ENCODE peak calls at places on chromosome 7, in seven cellular contexts. A, W, K, Z, J, Q and E are unnamed samples.

GRCh38 chr7:47153076-47153475 is 428.8 kb downstream of the TNS3 start:
- DNase-seq in W (no peak), K (no peak), A (peak; percentile 95), J (no peak), Q (peak; percentile 13), Z (no peak), E (no peak)

GRCh38 chr7:157472311-157473050 is 135.7 kb downstream of the DNAJB6 start:
- DNase-seq in J (no peak), Q (no peak), A (peak; percentile 13), W (no peak), Z (no peak), K (no peak), E (no peak)

GRCh38 chr7:31938650-31939049 is 131.6 kb downstream of the PDE1C start:
- DNase-seq in W (no peak), J (no peak), Z (no peak), Q (peak; percentile 15), A (peak; percentile 56), K (no peak), E (no peak)

GRCh38 chr7:91062713-91063112 is 201.5 kb upstream of the FZD1 start:
- DNase-seq in W (no peak), Q (no peak), A (no peak), K (no peak), J (no peak), Z (no peak), E (no peak)

GRCh38 chr7:50531401-50531906 is 33.8 kb downstream of the DDC start:
- DNase-seq in K (no peak), Z (no peak), Q (no peak), A (peak; percentile 70), W (no peak), J (no peak), E (no peak)

GRCh38 chr7:47638679-47639306 is 56.9 kb upstream of the TNS3 start:
- DNase-seq in Q (no peak), Z (peak; percentile 68), J (peak; percentile 28), K (no peak), W (no peak), A (no peak), E (no peak)

GRCh38 chr7:122143376-122143750 is 686 bp downstream of the AASS start:
- DNase-seq in Z (peak; percentile 9), A (peak; percentile 34), Q (peak; percentile 42), K (peak; percentile 27), W (peak; percentile 17), J (peak; percentile 39), E (peak; percentile 7)

GRCh38 chr7:112192236-112193154 is 13.7 kb downstream of the DOCK4 start:
- DNase-seq in Z (no peak), K (no peak), J (peak; percentile 19), W (no peak), A (peak; percentile 87), Q (peak; percentile 52), E (no peak)

GRCh38 chr7:107779647-107780099 is 23.4 kb downstream of the SLC26A3 start:
- DNase-seq in K (no peak), A (no peak), J (no peak), W (no peak), Q (no peak), Z (peak; percentile 47), E (no peak)

DNA sequence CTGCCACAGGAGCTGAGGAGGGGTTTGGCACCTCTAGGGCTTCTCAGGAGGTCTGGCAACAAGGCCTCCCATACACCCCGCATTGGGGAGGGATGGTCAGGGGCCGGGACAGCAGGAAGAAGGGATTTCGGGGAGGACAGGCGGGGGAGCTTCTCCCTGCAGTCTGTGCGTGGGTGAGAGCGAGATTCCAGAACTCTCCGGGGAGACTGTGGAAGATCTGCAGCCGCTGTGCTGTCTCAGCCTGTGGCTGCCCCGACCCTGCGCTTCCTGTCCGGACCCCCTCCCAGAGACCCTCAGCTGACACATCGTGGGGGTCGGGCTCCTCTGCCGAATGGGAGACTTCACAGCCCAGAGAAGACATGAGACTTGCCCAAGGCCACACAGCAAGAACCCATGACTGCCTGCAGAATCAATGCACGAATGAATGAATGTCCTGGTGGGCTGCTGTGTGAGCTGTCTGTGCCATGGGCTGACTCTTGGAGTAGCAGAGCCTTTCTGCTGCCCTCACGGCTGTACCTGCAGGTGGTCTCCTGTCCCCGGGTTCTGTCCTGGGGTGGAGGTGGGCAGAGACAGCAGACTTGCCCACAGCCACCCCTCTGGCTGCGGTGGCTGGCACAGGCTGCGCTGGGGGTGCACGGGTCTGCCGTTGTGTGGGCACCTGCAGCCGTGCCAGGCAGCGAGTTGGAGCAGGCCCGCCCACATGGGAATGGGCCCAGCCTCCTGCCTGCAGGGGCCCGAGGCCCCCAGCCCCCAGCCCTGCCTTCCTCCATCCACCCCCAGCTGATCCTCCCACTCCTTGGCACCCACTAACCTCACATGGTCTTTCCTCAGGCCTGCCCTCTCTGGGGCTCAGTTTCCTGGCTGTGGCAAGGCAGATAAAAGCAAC is 16.3 kb upstream of the LFNG start:
- DNase-seq in W (no peak), K (no peak), J (no peak), A (no peak), Z (no peak), Q (peak; percentile 47), E (no peak)
- TF ChIP-seq CTCF in W (no peak), K (no peak), J (no peak), A (no peak), Z (no peak), Q (no peak), E (no peak)

DNA sequence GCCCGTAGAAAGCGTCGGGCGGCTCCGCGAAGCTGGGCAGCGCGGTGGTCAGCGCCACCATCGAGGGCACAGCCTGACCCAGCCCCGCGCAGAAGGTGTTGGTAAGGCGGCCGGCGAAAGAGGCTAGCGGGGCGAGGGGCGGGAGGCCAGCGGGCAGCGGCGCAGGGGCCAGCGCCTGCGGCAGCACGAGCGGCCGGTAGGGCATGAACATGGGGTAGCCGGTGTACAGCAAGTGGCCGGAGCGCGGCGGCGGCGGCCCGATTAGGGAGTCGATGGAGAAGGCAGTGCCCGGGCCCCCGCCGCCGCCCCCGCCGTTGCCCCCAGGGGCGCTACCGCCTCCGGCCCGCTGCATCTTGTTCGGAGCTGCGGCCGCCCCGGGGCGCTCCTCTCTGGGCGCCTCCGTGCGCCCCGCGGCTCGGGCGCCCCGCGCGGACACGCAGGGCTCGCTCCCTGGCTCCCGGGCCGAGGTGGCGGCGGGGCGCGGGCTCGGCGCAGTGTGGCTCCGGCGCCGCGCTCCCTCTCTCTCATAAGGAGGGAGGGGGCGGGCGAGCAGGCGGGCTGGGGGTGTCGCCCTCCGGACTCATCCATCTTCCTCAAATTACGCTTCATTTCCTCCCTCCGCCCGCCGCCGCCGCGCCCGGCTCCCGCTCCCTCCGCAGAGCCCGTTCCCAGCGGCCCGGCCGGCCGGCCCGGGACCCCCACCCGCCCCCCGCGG is at the start of gene GBX1:
- DNase-seq in K (no peak), Z (no peak), A (no peak), W (no peak), Q (peak; percentile 14), J (no peak), E (no peak)
- TF ChIP-seq CTCF in K (no peak), Z (peak; percentile 14), A (no peak), W (no peak), Q (no peak), J (no peak), E (no peak)

GRCh38 chr7:98251251-98251843 is 685 bp downstream of the TECPR1 start:
- DNase-seq in J (peak; percentile 40), W (peak; percentile 52), Z (peak; percentile 79), K (no peak), A (peak; percentile 42), Q (no peak), E (peak; percentile 48)

GRCh38 chr7:98252655-98253054 is 623 bp upstream of the TECPR1 start:
- DNase-seq in K (no peak), Z (no peak), A (no peak), J (no peak), W (no peak), Q (no peak), E (no peak)

GRCh38 chr7:98254516-98254915 is 2.5 kb upstream of the TECPR1 start:
- DNase-seq in W (no peak), K (no peak), Z (no peak), A (no peak), J (no peak), Q (no peak), E (no peak)

GRCh38 chr7:98250789-98251188 is 1.2 kb downstream of the TECPR1 start:
- DNase-seq in W (no peak), Q (no peak), A (no peak), Z (peak; percentile 25), K (no peak), J (no peak), E (peak; percentile 68)

GRCh38 chr7:98251844-98252639 is at the start of gene TECPR1:
- DNase-seq in W (peak; percentile 97), Q (peak; percentile 79), A (peak; percentile 87), J (peak; percentile 95), K (peak; percentile 85), Z (peak; percentile 97), E (peak; percentile 99)
- TF ChIP-seq CTCF in W (no peak), Q (no peak), A (no peak), J (no peak), K (no peak), Z (no peak), E (no peak)

DNA sequence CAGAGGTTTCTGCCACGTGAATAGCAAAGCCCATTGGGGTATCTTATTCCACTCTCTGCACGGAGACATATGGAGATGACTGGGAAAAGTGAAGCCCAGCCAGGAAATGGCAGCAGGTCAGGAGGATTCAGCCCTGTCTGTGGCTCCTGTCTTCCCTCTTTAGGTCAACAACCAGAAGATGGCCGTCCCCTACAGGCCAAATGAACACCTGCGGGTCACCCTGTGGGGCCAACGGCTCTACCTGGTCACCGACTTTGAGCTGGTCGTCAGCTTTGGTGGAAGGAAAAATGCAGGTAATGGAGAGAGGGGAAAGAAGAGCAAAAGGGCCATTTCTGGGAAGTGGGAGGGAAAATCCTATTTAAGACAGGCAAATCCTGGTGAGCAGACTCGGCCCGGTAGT is 38.3 kb downstream of the EPHB4 start:
- DNase-seq in Q (no peak), A (no peak), Z (no peak), J (no peak), W (no peak), K (no peak), E (no peak)
- TF ChIP-seq CTCF in Q (no peak), A (peak; percentile 16), Z (no peak), J (no peak), W (no peak), K (no peak), E (no peak)

GRCh38 chr7:1144269-1144771 is 15.7 kb downstream of the ZFAND2A start:
- DNase-seq in K (no peak), Z (no peak), Q (peak; percentile 47), J (peak; percentile 83), A (peak; percentile 23), W (no peak), E (peak; percentile 52)
- TF ChIP-seq CTCF in K (no peak), Z (peak; percentile 18), Q (peak; percentile 46), J (no peak), A (no peak), W (peak; percentile 31), E (peak; percentile 58)